ENCODE peak calls at places on chromosome 5, in nine cellular contexts. B, J, Q, U, D, E, N, C and P are unnamed samples.

GRCh38 chr5:181036816-181037364 is 3.2 kb upstream of the BTNL9 start:
- DNase-seq in D (no peak), U (no peak), B (no peak), J (no peak), Q (no peak), C (no peak), E (no peak), N (no peak), P (no peak)

GRCh38 chr5:124453221-124454032 is 293.0 kb downstream of the ZNF608 start:
- DNase-seq in B (peak; percentile 72), C (peak; percentile 29), D (no peak), N (no peak), U (no peak), J (peak; percentile 51), Q (no peak), E (no peak), P (peak; percentile 31)

GRCh38 chr5:54693936-54694510 is 176.5 kb downstream of the SNX18 start:
- DNase-seq in C (no peak), Q (peak; percentile 58), N (no peak), D (no peak), E (no peak), U (no peak), B (no peak), J (no peak), P (no peak)

GRCh38 chr5:95283761-95284511 is 958 bp downstream of the MCTP1 start:
- DNase-seq in N (no peak), B (no peak), E (no peak), D (peak; percentile 47), J (no peak), C (peak; percentile 2), U (no peak), Q (peak; percentile 69), P (peak; percentile 64)

GRCh38 chr5:55708732-55709131 is 3.4 kb downstream of the SLC38A9 start:
- DNase-seq in N (no peak), E (no peak), B (no peak), C (no peak), D (no peak), J (peak; percentile 16), Q (no peak), U (no peak), P (no peak)

GRCh38 chr5:80975065-80975464 is 14.9 kb downstream of the RASGRF2 start:
- DNase-seq in D (no peak), Q (no peak), U (no peak), J (peak; percentile 16), B (no peak), E (no peak), C (no peak), N (no peak), P (no peak)

GRCh38 chr5:95261369-95262175 is 23.3 kb downstream of the MCTP1 start:
- DNase-seq in N (no peak), E (no peak), Q (no peak), C (peak; percentile 56), B (no peak), J (peak; percentile 73), U (no peak), D (no peak), P (no peak)

GRCh38 chr5:28855631-28856030 is 1817.2 kb upstream of the CDH9 start:
- DNase-seq in N (no peak), E (no peak), Q (no peak), B (no peak), U (no peak), D (no peak), C (no peak), J (no peak), P (no peak)

GRCh38 chr5:117943521-117943920 is 1044.8 kb downstream of the DTWD2 start:
- DNase-seq in C (peak; percentile 2), D (no peak), J (no peak), Q (peak; percentile 20), U (no peak), E (peak; percentile 14), B (no peak), N (no peak), P (no peak)

GRCh38 chr5:104080646-104081175 is 518.1 kb upstream of the NUDT12 start:
- DNase-seq in Q (no peak), N (no peak), B (no peak), U (no peak), E (no peak), C (no peak), D (no peak), J (no peak), P (no peak)

GRCh38 chr5:54274944-54275343 is 35.4 kb downstream of the ARL15 start:
- DNase-seq in C (no peak), Q (no peak), U (no peak), N (no peak), D (no peak), B (no peak), J (no peak), E (no peak), P (no peak)

GRCh38 chr5:60259730-60260129 is 366.2 kb upstream of the PDE4D start:
- DNase-seq in D (no peak), Q (no peak), B (no peak), E (no peak), J (no peak), U (no peak), C (no peak), N (no peak), P (no peak)

GRCh38 chr5:43643750-43644149 is 40.8 kb downstream of the NNT start:
- DNase-seq in Q (peak; percentile 67), D (no peak), B (no peak), E (no peak), C (no peak), J (no peak), U (no peak), N (no peak), P (no peak)

GRCh38 chr5:141041427-141041785 is 9.8 kb upstream of the PCDHB1 start:
- DNase-seq in U (no peak), D (no peak), B (no peak), N (no peak), Q (no peak), J (no peak), C (no peak), E (no peak), P (no peak)

GRCh38 chr5:141039517-141039916 is 11.7 kb upstream of the PCDHB1 start:
- DNase-seq in E (no peak), B (no peak), N (no peak), Q (no peak), J (no peak), D (no peak), U (peak; percentile 55), C (no peak), P (no peak)

GRCh38 chr5:141039061-141039460 is 12.1 kb upstream of the PCDHB1 start:
- DNase-seq in U (no peak), D (no peak), J (no peak), C (no peak), N (no peak), B (no peak), E (no peak), Q (no peak), P (no peak)

GRCh38 chr5:141040763-141041426 is 10.3 kb upstream of the PCDHB1 start:
- DNase-seq in U (peak; percentile 98), Q (peak; percentile 96), J (peak; percentile 8), D (peak; percentile 100), B (no peak), N (peak; percentile 93), C (peak; percentile 56), E (peak; percentile 88), P (peak; percentile 61)

DNA sequence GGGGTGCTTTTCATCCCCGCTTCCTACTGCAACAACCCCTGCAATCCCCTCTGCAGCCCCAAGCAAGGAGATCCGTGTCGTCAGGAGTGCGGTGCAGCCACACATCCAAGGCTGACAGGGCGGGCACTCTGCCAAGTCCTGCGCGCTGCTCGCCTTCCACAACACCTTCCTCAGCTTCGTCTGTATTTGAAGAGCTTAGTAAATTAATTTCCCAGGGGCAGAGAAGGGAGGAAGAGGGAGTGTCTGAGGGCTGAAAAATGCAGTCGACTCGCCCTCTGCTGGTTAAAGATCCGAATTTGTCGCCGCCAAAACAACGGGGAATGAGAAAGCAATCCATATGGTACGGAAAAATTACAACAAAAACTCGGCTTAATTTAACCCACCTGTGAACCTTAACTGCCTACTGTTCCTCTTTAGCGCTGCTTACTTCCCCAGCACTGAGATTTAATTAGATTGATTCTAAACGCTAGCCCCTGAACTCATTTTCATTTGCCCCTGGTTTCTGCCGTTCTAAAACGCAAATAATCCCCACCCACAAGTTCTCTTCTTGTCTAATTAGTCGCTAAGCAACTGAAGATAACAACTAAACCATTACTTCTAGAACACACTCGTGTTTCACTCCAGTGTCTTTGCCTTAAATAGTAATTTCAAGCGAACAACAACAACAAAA is 10.9 kb upstream of the PCDHB1 start:
- DNase-seq in E (peak; percentile 20), D (peak; percentile 70), Q (peak; percentile 75), B (no peak), C (peak; percentile 5), J (no peak), U (peak; percentile 76), N (peak; percentile 18), P (no peak)
- TF ChIP-seq CTCF in E (peak; percentile 45), D (peak; percentile 86), Q (peak; percentile 80), B (no peak), C (peak; percentile 42), J (no peak), U (peak; percentile 63), N (peak; percentile 38), P (no peak)

GRCh38 chr5:78719504-78720233 is 71.1 kb upstream of the LHFPL2 start:
- DNase-seq in E (no peak), U (no peak), D (no peak), Q (no peak), B (no peak), C (no peak), J (no peak), N (no peak), P (no peak)
- TF ChIP-seq CTCF in E (no peak), U (no peak), D (no peak), Q (no peak), B (no peak), C (no peak), J (no peak), N (no peak), P (no peak)

DNA sequence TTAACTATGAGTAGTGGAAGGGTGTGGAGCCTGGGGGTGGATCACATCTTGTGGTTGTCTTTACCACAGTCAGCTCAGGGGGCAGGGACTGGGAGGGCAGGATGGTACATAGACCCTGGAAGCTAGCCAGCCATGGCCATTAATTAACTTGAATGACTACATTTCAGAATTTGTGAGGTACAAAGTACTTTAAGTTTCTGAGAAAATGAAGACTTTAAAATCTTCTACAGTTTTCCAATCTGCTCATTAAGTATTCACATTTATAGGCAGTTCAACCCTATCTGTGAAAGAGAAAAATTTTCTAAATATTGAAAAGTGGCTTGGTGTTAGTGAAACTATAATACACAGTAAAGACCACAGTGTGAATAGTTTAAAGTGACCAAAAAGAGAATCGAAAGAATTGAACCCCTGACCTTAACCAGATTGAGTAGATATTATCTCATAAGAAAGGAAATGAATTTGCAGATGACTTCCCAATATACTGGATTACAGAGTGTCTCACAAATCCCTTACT is 234.2 kb upstream of the MEF2C start:
- DNase-seq in D (no peak), U (no peak), Q (no peak), B (no peak), N (no peak), E (no peak), C (peak; percentile 4), J (no peak), P (peak; percentile 21)
- TF ChIP-seq CTCF in D (no peak), U (no peak), Q (no peak), B (no peak), N (no peak), E (no peak), C (no peak), J (no peak), P (no peak)

GRCh38 chr5:178208540-178209227 is 4.4 kb downstream of the HNRNPAB start:
- DNase-seq in N (no peak), B (no peak), U (peak; percentile 43), D (no peak), J (no peak), E (no peak), C (no peak), Q (no peak), P (no peak)
- TF ChIP-seq CTCF in N (no peak), B (no peak), U (peak; percentile 18), D (no peak), J (peak; percentile 37), E (no peak), C (no peak), Q (peak; percentile 34), P (no peak)

GRCh38 chr5:137605377-137605776 is 106.3 kb upstream of the SPOCK1 start:
- DNase-seq in U (no peak), Q (no peak), E (no peak), C (peak; percentile 48), N (no peak), J (peak; percentile 16), D (no peak), B (no peak), P (no peak)
- TF ChIP-seq CTCF in U (peak; percentile 13), Q (no peak), E (peak; percentile 33), C (peak; percentile 25), N (no peak), J (peak; percentile 26), D (no peak), B (no peak), P (no peak)